ENCODE peak calls at places on chromosomes 3 and 15, in ten cellular contexts. M is tibial nerve, S is heart left ventricle, U is testis, Y is IMR-90, A is esophagus muscularis mucosa, R is body of pancreas, O is stomach, L is K562, T is H1. V is an unnamed sample.

GRCh38 chr3:179299999-179300613 is 22.7 kb upstream of the ZNF639 start:
- DNase-seq in M (no peak), S (no peak), U (no peak), Y (no peak), A (peak; percentile 42), R (no peak), O (no peak), L (no peak), T (no peak), V (no peak)

GRCh38 chr3:125129512-125129962 is 73.7 kb upstream of the HEG1 start:
- DNase-seq in M (peak; percentile 62), S (no peak), U (no peak), Y (peak; percentile 99), A (peak; percentile 95), R (peak; percentile 36), O (peak; percentile 37), L (peak; percentile 29), T (no peak), V (peak; percentile 91)

GRCh38 chr3:76500746-76501275 is 539.1 kb upstream of the ROBO2 start:
- DNase-seq in M (no peak), S (no peak), U (no peak), Y (peak; percentile 46), A (no peak), R (no peak), O (no peak), L (no peak), T (no peak), V (no peak)

GRCh38 chr3:46215810-46216414 is 7.8 kb upstream of the CCR1 start:
- DNase-seq in M (no peak), S (no peak), U (no peak), Y (peak; percentile 77), A (peak; percentile 82), R (no peak), O (no peak), L (no peak), T (no peak), V (no peak)

GRCh38 chr15:52008698-52009434 is 10.2 kb upstream of the MAPK6 start:
- DNase-seq in M (no peak), S (no peak), U (no peak), Y (no peak), A (no peak), R (no peak), O (no peak), L (peak; percentile 68), T (no peak), V (no peak)

GRCh38 chr3:99659032-99659431 is 20.6 kb downstream of the COL8A1 start:
- DNase-seq in M (no peak), S (no peak), U (no peak), Y (peak; percentile 100), A (no peak), R (no peak), O (no peak), L (peak; percentile 3), T (no peak), V (no peak)

GRCh38 chr3:32313723-32314473 is 75.4 kb downstream of the CMTM8 start:
- DNase-seq in M (no peak), S (no peak), U (no peak), Y (peak; percentile 3), A (no peak), R (no peak), O (no peak), L (no peak), T (no peak), V (no peak)

GRCh38 chr3:54447427-54447826 is 325.1 kb downstream of the CACNA2D3 start:
- DNase-seq in M (no peak), S (no peak), U (no peak), Y (no peak), A (no peak), R (no peak), O (no peak), L (no peak), T (no peak), V (no peak)

GRCh38 chr3:62332771-62333381 is 40.5 kb downstream of the FEZF2 start:
- DNase-seq in M (peak; percentile 57), S (no peak), U (peak; percentile 23), Y (peak; percentile 23), A (no peak), R (no peak), O (no peak), L (peak; percentile 6), T (no peak), V (no peak)

GRCh38 chr15:90004671-90005070 is 3.5 kb downstream of the ZNF710 start:
- DNase-seq in M (peak; percentile 38), S (no peak), U (no peak), Y (peak; percentile 99), A (no peak), R (peak; percentile 46), O (no peak), L (no peak), T (no peak), V (peak; percentile 76)

GRCh38 chr3:37668431-37668830 is 193.2 kb upstream of the CTDSPL start:
- DNase-seq in M (peak; percentile 36), S (no peak), U (peak; percentile 62), Y (no peak), A (peak; percentile 89), R (peak; percentile 33), O (no peak), L (no peak), T (no peak), V (peak; percentile 57)
- H3K27ac ChIP-seq in M (no peak overlapping the region), S (peak overlapping the region; percentile 86), U (peak overlapping the region; percentile 37), Y (no peak overlapping the region), A (peak overlapping the region; percentile 31), R (no peak overlapping the region), O (no peak overlapping the region), L (no peak overlapping the region), T (no peak overlapping the region), V (no peak overlapping the region)

DNA sequence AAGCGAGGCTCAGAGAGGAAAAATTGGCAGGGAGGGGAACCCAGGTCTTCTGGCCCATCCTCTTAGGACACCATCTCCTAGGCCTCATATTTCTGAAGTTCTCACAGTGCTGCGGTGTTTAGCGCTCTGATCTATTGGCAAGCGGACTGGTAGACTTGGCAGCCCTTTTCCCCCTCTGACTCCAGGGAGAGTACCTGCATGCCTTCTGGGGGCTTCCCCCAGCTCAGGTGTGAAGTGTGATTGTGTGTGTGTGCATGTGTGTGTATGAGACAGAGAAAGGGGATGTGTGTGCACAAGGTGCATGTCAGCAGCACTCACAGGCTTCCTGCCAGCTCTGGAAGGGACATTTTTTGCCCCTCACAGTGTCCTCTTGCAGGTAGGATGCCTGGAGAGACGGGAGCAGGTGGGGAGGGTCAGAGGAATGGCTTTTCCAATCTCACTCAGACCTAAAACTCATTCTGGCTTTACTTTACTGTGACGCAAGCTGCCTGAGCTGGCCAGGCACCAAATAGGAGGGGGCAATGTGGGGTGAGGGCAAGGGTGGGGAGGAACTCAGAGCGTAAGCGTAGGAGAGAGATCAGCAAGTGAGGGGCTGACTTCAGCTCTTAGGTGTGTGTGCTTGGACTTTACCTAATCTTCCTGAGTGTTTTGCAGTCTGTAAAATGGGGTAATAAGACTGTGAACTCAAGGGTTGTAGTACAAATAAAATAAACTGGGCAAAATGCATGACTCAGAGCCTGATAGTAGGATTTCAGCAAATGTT is 4.0 kb upstream of the IL17RE start:
- DNase-seq in M (no peak), S (no peak), U (no peak), Y (no peak), A (no peak), R (no peak), O (peak; percentile 60), L (peak; percentile 44), T (no peak), V (no peak)
- TF ChIP-seq POLR2A in M (no peak), S (no peak), U (no peak), Y (no peak), A (no peak), R (no peak), O (no peak), L (no peak), T (no peak), V (no peak)

GRCh38 chr15:64842986-64843561 is 1.4 kb downstream of the PLEKHO2 start:
- DNase-seq in M (peak; percentile 75), S (peak; percentile 79), U (no peak), Y (peak; percentile 59), A (no peak), R (peak; percentile 38), O (no peak), L (peak; percentile 74), T (no peak), V (peak; percentile 71)
- H3K4me1 ChIP-seq in M (peaks cover 56% of the 10 kb centered on the region), S (peaks cover 6% of the 10 kb centered on the region), U (peaks cover 26% of the 10 kb centered on the region), Y (peaks cover 26% of the 10 kb centered on the region), A (peaks cover 68% of the 10 kb centered on the region), R (peaks cover 27% of the 10 kb centered on the region), O (peaks cover 26% of the 10 kb centered on the region), L (peaks cover 38% of the 10 kb centered on the region), T (peaks cover 16% of the 10 kb centered on the region), V (peaks cover 58% of the 10 kb centered on the region)

GRCh38 chr15:68019814-68020525 is 34.1 kb upstream of the PIAS1 start:
- DNase-seq in M (no peak), S (no peak), U (no peak), Y (no peak), A (no peak), R (no peak), O (no peak), L (no peak), T (no peak), V (no peak)
- H3K27ac ChIP-seq in M (no peak overlapping the region), S (no peak overlapping the region), U (no peak overlapping the region), Y (no peak overlapping the region), A (no peak overlapping the region), R (no peak overlapping the region), O (no peak overlapping the region), L (no peak overlapping the region), T (no peak overlapping the region), V (no peak overlapping the region)

DNA sequence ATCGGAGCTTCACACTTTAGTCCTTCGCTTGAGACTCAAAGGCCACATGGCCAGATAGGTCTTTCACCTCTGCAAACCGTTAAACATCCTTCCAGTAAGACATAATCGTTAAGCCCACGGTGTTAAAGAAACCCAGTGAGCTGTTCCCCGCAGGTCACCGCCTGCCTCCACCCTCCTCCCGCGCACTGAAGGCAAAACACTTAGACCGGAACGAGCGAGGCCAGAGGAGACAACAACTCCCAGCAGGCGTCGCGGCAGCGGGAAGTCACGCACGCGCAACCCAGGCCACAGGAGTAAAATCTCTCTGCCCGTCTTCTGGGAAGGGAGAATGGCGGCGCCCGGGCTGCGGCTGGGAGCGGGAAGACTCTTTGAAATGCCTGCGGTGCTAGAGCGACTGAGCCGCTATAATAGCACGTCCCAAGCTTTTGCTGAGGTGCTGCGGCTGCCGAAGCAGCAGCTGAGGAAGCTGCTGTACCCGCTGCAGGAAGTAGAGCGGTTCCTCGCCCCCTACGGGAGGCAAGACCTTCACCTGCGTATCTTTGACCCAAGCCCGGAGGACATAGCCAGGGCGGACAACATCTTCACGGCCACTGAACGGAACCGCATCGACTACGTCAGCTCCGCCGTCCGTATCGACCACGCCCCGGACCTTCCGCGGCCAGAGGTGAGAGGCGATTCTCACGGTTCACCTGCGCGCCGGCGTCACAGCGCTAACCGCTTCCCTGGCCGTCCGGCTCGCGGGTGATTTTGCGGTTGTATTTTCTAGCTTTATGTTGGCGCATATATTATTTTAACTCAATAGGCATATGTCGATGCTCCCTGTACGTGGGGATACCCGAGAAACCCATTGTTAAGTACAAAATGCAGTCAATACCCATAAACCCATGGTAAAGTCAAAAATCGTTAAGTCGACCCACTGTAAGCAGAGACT is at the start of gene GTPBP8:
- DNase-seq in M (peak; percentile 80), S (peak; percentile 95), U (peak; percentile 95), Y (peak; percentile 84), A (peak; percentile 97), R (peak; percentile 93), O (peak; percentile 92), L (peak; percentile 93), T (peak; percentile 89), V (peak; percentile 94)
- TF ChIP-seq POLR2A in M (peak; percentile 84), S (peak; percentile 93), U (peak; percentile 14), Y (peak; percentile 83), A (peak; percentile 43), R (peak; percentile 99), O (no peak), L (peak; percentile 96), T (peak; percentile 98), V (peak; percentile 96)